ENCODE peak calls at places on chromosomes 2 and 18, in six cellular contexts. One of them, this sample, is unnamed.

GRCh38 chr18:63590966-63591695 is 4.0 kb downstream of the SERPINB13 start:
- DNase-seq in cardiac fibroblast: no peak
- DNase-seq in fibroblast of the aortic adventitia: no peak
- DNase-seq in kidney: no peak
- DNase-seq in neural progenitor cell: no peak
- DNase-seq in choroid plexus epithelial cell: no peak
- DNase-seq in this sample: no peak

GRCh38 chr2:238627899-238628298 is 201.2 kb downstream of the ASB1 start:
- DNase-seq in cardiac fibroblast: no peak
- DNase-seq in fibroblast of the aortic adventitia: no peak
- DNase-seq in kidney: no peak
- DNase-seq in neural progenitor cell: no peak
- DNase-seq in choroid plexus epithelial cell: no peak
- DNase-seq in this sample: no peak

GRCh38 chr2:112073875-112074274 is 18.8 kb downstream of the TMEM87B start:
- DNase-seq in cardiac fibroblast: no peak
- DNase-seq in fibroblast of the aortic adventitia: no peak
- DNase-seq in kidney: no peak
- DNase-seq in neural progenitor cell: no peak
- DNase-seq in choroid plexus epithelial cell: no peak
- DNase-seq in this sample: peak

GRCh38 chr2:150023044-150023443 is 435.5 kb upstream of the MMADHC start:
- DNase-seq in cardiac fibroblast: no peak
- DNase-seq in fibroblast of the aortic adventitia: no peak
- DNase-seq in kidney: no peak
- DNase-seq in neural progenitor cell: peak
- DNase-seq in choroid plexus epithelial cell: no peak
- DNase-seq in this sample: no peak

GRCh38 chr2:59000796-59001195 is 759.7 kb upstream of the FANCL start:
- DNase-seq in cardiac fibroblast: no peak
- DNase-seq in fibroblast of the aortic adventitia: no peak
- DNase-seq in kidney: no peak
- DNase-seq in neural progenitor cell: no peak
- DNase-seq in choroid plexus epithelial cell: peak
- DNase-seq in this sample: no peak

GRCh38 chr2:113211226-113212105 is 37.7 kb downstream of the PSD4 start:
- DNase-seq in cardiac fibroblast: peak
- DNase-seq in fibroblast of the aortic adventitia: peak
- DNase-seq in kidney: no peak
- DNase-seq in neural progenitor cell: no peak
- DNase-seq in choroid plexus epithelial cell: no peak
- DNase-seq in this sample: peak

GRCh38 chr18:40695526-40695925 is 1259.5 kb upstream of the PIK3C3 start:
- DNase-seq in cardiac fibroblast: no peak
- DNase-seq in fibroblast of the aortic adventitia: no peak
- DNase-seq in kidney: no peak
- DNase-seq in neural progenitor cell: no peak
- DNase-seq in choroid plexus epithelial cell: no peak
- DNase-seq in this sample: no peak

GRCh38 chr2:145807978-145808377 is 1288.1 kb upstream of the ZEB2 start:
- DNase-seq in cardiac fibroblast: peak
- DNase-seq in fibroblast of the aortic adventitia: peak
- DNase-seq in kidney: no peak
- DNase-seq in neural progenitor cell: no peak
- DNase-seq in choroid plexus epithelial cell: peak
- DNase-seq in this sample: peak

GRCh38 chr2:102000813-102001766 is 9.3 kb downstream of the IL1R2 start:
- DNase-seq in cardiac fibroblast: no peak
- DNase-seq in fibroblast of the aortic adventitia: no peak
- DNase-seq in kidney: no peak
- DNase-seq in neural progenitor cell: no peak
- DNase-seq in choroid plexus epithelial cell: no peak
- DNase-seq in this sample: no peak

GRCh38 chr2:238457927-238458324 is 31.2 kb downstream of the ASB1 start:
- DNase-seq in cardiac fibroblast: peak
- DNase-seq in fibroblast of the aortic adventitia: peak
- DNase-seq in kidney: no peak
- DNase-seq in neural progenitor cell: no peak
- DNase-seq in choroid plexus epithelial cell: no peak
- DNase-seq in this sample: no peak

GRCh38 chr2:70570041-70570661 is 16.5 kb upstream of the TGFA start:
- DNase-seq in cardiac fibroblast: no peak
- DNase-seq in fibroblast of the aortic adventitia: no peak
- DNase-seq in kidney: no peak
- DNase-seq in neural progenitor cell: no peak
- DNase-seq in choroid plexus epithelial cell: peak
- DNase-seq in this sample: no peak

GRCh38 chr2:20607446-20607845 is 43.5 kb downstream of the HS1BP3 start:
- DNase-seq in cardiac fibroblast: no peak
- DNase-seq in fibroblast of the aortic adventitia: no peak
- DNase-seq in kidney: no peak
- DNase-seq in neural progenitor cell: no peak
- DNase-seq in choroid plexus epithelial cell: no peak
- DNase-seq in this sample: no peak

GRCh38 chr2:9613291-9613690 is 17.5 kb downstream of the YWHAQ start:
- DNase-seq in cardiac fibroblast: peak
- DNase-seq in fibroblast of the aortic adventitia: peak
- DNase-seq in kidney: no peak
- DNase-seq in neural progenitor cell: no peak
- DNase-seq in choroid plexus epithelial cell: peak
- DNase-seq in this sample: peak

GRCh38 chr2:9614562-9614961 is 16.2 kb downstream of the YWHAQ start:
- DNase-seq in cardiac fibroblast: no peak
- DNase-seq in fibroblast of the aortic adventitia: no peak
- DNase-seq in kidney: no peak
- DNase-seq in neural progenitor cell: no peak
- DNase-seq in choroid plexus epithelial cell: no peak
- DNase-seq in this sample: no peak

GRCh38 chr2:9610781-9611548 is 19.8 kb downstream of the YWHAQ start:
- DNase-seq in cardiac fibroblast: no peak
- DNase-seq in fibroblast of the aortic adventitia: no peak
- DNase-seq in kidney: no peak
- DNase-seq in neural progenitor cell: no peak
- DNase-seq in choroid plexus epithelial cell: no peak
- DNase-seq in this sample: no peak
- TF ChIP-seq CTCF in cardiac fibroblast: no peak
- TF ChIP-seq CTCF in fibroblast of the aortic adventitia: no peak
- TF ChIP-seq CTCF in kidney: no peak
- TF ChIP-seq CTCF in neural progenitor cell: no peak
- TF ChIP-seq CTCF in choroid plexus epithelial cell: no peak
- TF ChIP-seq CTCF in this sample: no peak

GRCh38 chr2:68438455-68439303 is 28.4 kb downstream of the FBXO48 start:
- DNase-seq in cardiac fibroblast: peak
- DNase-seq in fibroblast of the aortic adventitia: no peak
- DNase-seq in kidney: no peak
- DNase-seq in neural progenitor cell: no peak
- DNase-seq in choroid plexus epithelial cell: peak
- DNase-seq in this sample: no peak

GRCh38 chr2:68436270-68436669 is 30.8 kb downstream of the FBXO48 start:
- DNase-seq in cardiac fibroblast: no peak
- DNase-seq in fibroblast of the aortic adventitia: peak
- DNase-seq in kidney: no peak
- DNase-seq in neural progenitor cell: no peak
- DNase-seq in choroid plexus epithelial cell: peak
- DNase-seq in this sample: no peak

GRCh38 chr2:68441179-68441993 is 25.7 kb downstream of the FBXO48 start:
- DNase-seq in cardiac fibroblast: peak
- DNase-seq in fibroblast of the aortic adventitia: peak
- DNase-seq in kidney: peak
- DNase-seq in neural progenitor cell: peak
- DNase-seq in choroid plexus epithelial cell: peak
- DNase-seq in this sample: peak

GRCh38 chr2:68447118-68447517 is 20.0 kb downstream of the FBXO48 start:
- DNase-seq in cardiac fibroblast: no peak
- DNase-seq in fibroblast of the aortic adventitia: no peak
- DNase-seq in kidney: no peak
- DNase-seq in neural progenitor cell: no peak
- DNase-seq in choroid plexus epithelial cell: no peak
- DNase-seq in this sample: no peak

DNA sequence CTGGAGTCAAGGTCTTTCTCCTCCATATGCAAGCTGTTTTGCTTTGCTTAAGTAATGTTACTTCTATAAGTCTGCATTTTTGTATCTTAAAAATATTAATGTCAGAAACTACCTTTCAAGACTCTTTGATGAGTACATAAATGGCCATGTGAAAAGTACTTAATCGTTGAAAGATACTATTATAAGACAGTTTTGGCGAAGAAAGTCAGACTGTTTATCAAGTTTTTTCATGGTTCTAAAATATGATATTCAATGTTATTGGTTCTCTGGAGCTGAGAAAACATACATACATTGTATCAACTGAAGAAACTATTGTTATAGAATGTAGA is 25.1 kb downstream of the FBXO48 start:
- DNase-seq in cardiac fibroblast: no peak
- DNase-seq in fibroblast of the aortic adventitia: no peak
- DNase-seq in kidney: no peak
- DNase-seq in neural progenitor cell: no peak
- DNase-seq in choroid plexus epithelial cell: no peak
- DNase-seq in this sample: no peak
- TF ChIP-seq CTCF in cardiac fibroblast: no peak
- TF ChIP-seq CTCF in fibroblast of the aortic adventitia: no peak
- TF ChIP-seq CTCF in kidney: no peak
- TF ChIP-seq CTCF in neural progenitor cell: no peak
- TF ChIP-seq CTCF in choroid plexus epithelial cell: no peak
- TF ChIP-seq CTCF in this sample: peak

DNA sequence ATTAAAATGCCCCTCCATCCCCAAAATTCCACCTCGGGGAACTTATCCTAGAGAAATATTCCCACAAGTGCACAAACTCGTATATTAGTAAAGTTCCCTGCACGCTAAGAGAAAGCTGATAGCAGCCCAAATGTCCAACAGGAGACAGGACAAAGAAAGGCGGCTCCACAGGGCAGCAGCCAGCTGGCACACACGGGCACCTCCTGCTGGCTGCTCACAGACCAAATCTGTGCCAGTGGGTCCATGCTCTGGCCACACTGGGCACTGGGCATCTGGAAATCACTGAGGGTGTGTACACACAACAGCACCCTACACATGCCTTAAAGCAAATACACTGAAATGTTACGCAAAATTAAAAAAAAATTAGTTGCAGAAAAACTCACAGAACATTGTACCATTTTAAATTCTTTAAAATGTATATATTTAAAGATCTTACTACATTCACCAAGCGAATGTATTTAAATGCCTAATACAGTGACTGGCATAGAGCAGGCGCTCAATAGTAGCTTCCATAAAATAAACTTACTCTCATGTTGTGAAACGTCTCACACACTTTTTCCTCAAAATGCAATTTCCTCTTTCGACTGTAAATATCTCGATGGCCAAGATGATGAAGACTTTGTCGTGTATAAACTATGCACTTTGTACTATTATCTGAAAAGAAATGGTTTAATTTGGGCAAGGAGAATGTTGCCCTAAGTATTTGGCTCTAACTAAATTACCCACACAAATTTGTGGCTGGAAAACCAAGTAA is 19.4 kb downstream of the ZNF516 start:
- DNase-seq in cardiac fibroblast: no peak
- DNase-seq in fibroblast of the aortic adventitia: no peak
- DNase-seq in kidney: no peak
- DNase-seq in neural progenitor cell: no peak
- DNase-seq in choroid plexus epithelial cell: no peak
- DNase-seq in this sample: no peak
- TF ChIP-seq CTCF in cardiac fibroblast: no peak
- TF ChIP-seq CTCF in fibroblast of the aortic adventitia: no peak
- TF ChIP-seq CTCF in kidney: no peak
- TF ChIP-seq CTCF in neural progenitor cell: no peak
- TF ChIP-seq CTCF in choroid plexus epithelial cell: no peak
- TF ChIP-seq CTCF in this sample: peak

GRCh38 chr2:23312996-23313606 is 71.9 kb upstream of the KLHL29 start:
- DNase-seq in cardiac fibroblast: peak
- DNase-seq in fibroblast of the aortic adventitia: peak
- DNase-seq in kidney: no peak
- DNase-seq in neural progenitor cell: peak
- DNase-seq in choroid plexus epithelial cell: peak
- DNase-seq in this sample: no peak
- TF ChIP-seq CTCF in cardiac fibroblast: peak
- TF ChIP-seq CTCF in fibroblast of the aortic adventitia: peak
- TF ChIP-seq CTCF in kidney: peak
- TF ChIP-seq CTCF in neural progenitor cell: peak
- TF ChIP-seq CTCF in choroid plexus epithelial cell: peak
- TF ChIP-seq CTCF in this sample: peak

GRCh38 chr2:675982-676646 is 1.1 kb downstream of the TMEM18 start:
- DNase-seq in cardiac fibroblast: peak
- DNase-seq in fibroblast of the aortic adventitia: peak
- DNase-seq in kidney: peak
- DNase-seq in neural progenitor cell: peak
- DNase-seq in choroid plexus epithelial cell: peak
- DNase-seq in this sample: peak
- TF ChIP-seq CTCF in cardiac fibroblast: peak
- TF ChIP-seq CTCF in fibroblast of the aortic adventitia: peak
- TF ChIP-seq CTCF in kidney: no peak
- TF ChIP-seq CTCF in neural progenitor cell: peak
- TF ChIP-seq CTCF in choroid plexus epithelial cell: peak
- TF ChIP-seq CTCF in this sample: peak

GRCh38 chr2:152543717-152544116 is 173.5 kb downstream of the PRPF40A start:
- DNase-seq in cardiac fibroblast: no peak
- DNase-seq in fibroblast of the aortic adventitia: no peak
- DNase-seq in kidney: no peak
- DNase-seq in neural progenitor cell: no peak
- DNase-seq in choroid plexus epithelial cell: no peak
- DNase-seq in this sample: no peak
- TF ChIP-seq CTCF in cardiac fibroblast: no peak
- TF ChIP-seq CTCF in fibroblast of the aortic adventitia: no peak
- TF ChIP-seq CTCF in kidney: no peak
- TF ChIP-seq CTCF in neural progenitor cell: no peak
- TF ChIP-seq CTCF in choroid plexus epithelial cell: no peak
- TF ChIP-seq CTCF in this sample: no peak

GRCh38 chr2:224908820-224909219 is 133.4 kb downstream of the DOCK10 start:
- DNase-seq in cardiac fibroblast: no peak
- DNase-seq in fibroblast of the aortic adventitia: no peak
- DNase-seq in kidney: no peak
- DNase-seq in neural progenitor cell: peak
- DNase-seq in choroid plexus epithelial cell: no peak
- DNase-seq in this sample: no peak

GRCh38 chr2:224915126-224915525 is 127.1 kb downstream of the DOCK10 start:
- DNase-seq in cardiac fibroblast: no peak
- DNase-seq in fibroblast of the aortic adventitia: no peak
- DNase-seq in kidney: no peak
- DNase-seq in neural progenitor cell: no peak
- DNase-seq in choroid plexus epithelial cell: peak
- DNase-seq in this sample: no peak

GRCh38 chr2:224909885-224910517 is 132.3 kb downstream of the DOCK10 start:
- DNase-seq in cardiac fibroblast: peak
- DNase-seq in fibroblast of the aortic adventitia: peak
- DNase-seq in kidney: peak
- DNase-seq in neural progenitor cell: peak
- DNase-seq in choroid plexus epithelial cell: peak
- DNase-seq in this sample: peak

GRCh38 chr2:224910535-224910934 is 131.7 kb downstream of the DOCK10 start:
- DNase-seq in cardiac fibroblast: peak
- DNase-seq in fibroblast of the aortic adventitia: peak
- DNase-seq in kidney: no peak
- DNase-seq in neural progenitor cell: no peak
- DNase-seq in choroid plexus epithelial cell: peak
- DNase-seq in this sample: peak
- TF ChIP-seq CTCF in cardiac fibroblast: no peak
- TF ChIP-seq CTCF in fibroblast of the aortic adventitia: no peak
- TF ChIP-seq CTCF in kidney: no peak
- TF ChIP-seq CTCF in neural progenitor cell: no peak
- TF ChIP-seq CTCF in choroid plexus epithelial cell: no peak
- TF ChIP-seq CTCF in this sample: no peak

This sample was measured in HFFc6.